ENCODE peak calls at places on chromosome 18, in nine cellular contexts. J is adrenal gland; F is fibroblast of the conjunctiva; Y is heart right ventricle; D is skeletal muscle cell; X is central memory CD4-positive, alpha-beta T cell; U is AG04449; P is NCI-H1105 treated with DMSO at 0.1 percent for 48 hours; A is adipocyte. N is an unnamed sample.

GRCh38 chr18:12518832-12519534 is 111.3 kb downstream of the PRELID3A start:
- DNase-seq in A (no peak), Y (no peak), P (no peak), X (no peak), U (no peak), J (no peak), D (no peak), F (no peak), N (no peak)

GRCh38 chr18:36808681-36809080 is 20.1 kb downstream of the TPGS2 start:
- DNase-seq in F (no peak), A (peak), P (no peak), J (no peak), D (peak), X (no peak), U (peak), Y (no peak), N (no peak)

GRCh38 chr18:55790296-55790695 is 202.3 kb upstream of the TCF4 start:
- DNase-seq in A (peak), J (no peak), X (no peak), Y (no peak), F (no peak), P (no peak), U (peak), D (peak), N (no peak)

GRCh38 chr18:57925706-57926105 is 118.3 kb upstream of the NEDD4L start:
- DNase-seq in X (no peak), F (no peak), U (peak), A (peak), P (no peak), Y (no peak), J (no peak), D (no peak), N (no peak)

GRCh38 chr18:31247574-31248199 is 70.3 kb upstream of the DSG1 start:
- DNase-seq in A (no peak), U (no peak), P (no peak), D (no peak), F (no peak), J (no peak), X (no peak), Y (no peak), N (no peak)

GRCh38 chr18:49007663-49008062 is 56.9 kb upstream of the SMAD7 start:
- DNase-seq in X (no peak), D (no peak), P (no peak), A (no peak), U (no peak), F (no peak), Y (no peak), J (no peak), N (no peak)

GRCh38 chr18:3451989-3452749 is 2.2 kb downstream of the TGIF1 start:
- DNase-seq in J (peak), A (peak), P (no peak), F (no peak), Y (peak), D (no peak), U (no peak), X (peak), N (no peak)

GRCh38 chr18:74898965-74899364 is 301.3 kb downstream of the ZNF407 start:
- DNase-seq in J (no peak), X (no peak), F (no peak), U (no peak), A (no peak), Y (no peak), P (no peak), D (peak), N (peak)

GRCh38 chr18:76482971-76483691 is 11.9 kb downstream of the ZNF516 start:
- DNase-seq in P (no peak), X (no peak), Y (no peak), J (no peak), U (no peak), F (no peak), A (no peak), D (no peak), N (no peak)

GRCh38 chr18:2606335-2606734 is 35.0 kb downstream of the NDC80 start:
- DNase-seq in A (peak), F (no peak), J (no peak), X (peak), D (no peak), U (no peak), P (no peak), Y (no peak), N (no peak)

GRCh38 chr18:26685438-26686173 is 137.3 kb upstream of the KCTD1 start:
- DNase-seq in D (no peak), P (no peak), F (no peak), Y (no peak), A (no peak), J (no peak), U (no peak), X (no peak), N (no peak)

GRCh38 chr18:56139792-56140254 is 498.6 kb downstream of the TXNL1 start:
- DNase-seq in X (no peak), P (no peak), Y (no peak), F (no peak), U (peak), J (peak), D (peak), A (peak), N (no peak)

GRCh38 chr18:78911751-78912283 is 67.8 kb upstream of the SALL3 start:
- DNase-seq in Y (no peak), D (no peak), J (peak), X (no peak), A (no peak), F (no peak), P (no peak), U (no peak), N (no peak)

GRCh38 chr18:74268933-74269620 is 22.7 kb downstream of the CYB5A start:
- DNase-seq in D (no peak), Y (no peak), P (no peak), X (no peak), J (no peak), A (no peak), F (no peak), U (no peak), N (no peak)

GRCh38 chr18:39571511-39571910 is 2005.9 kb upstream of the CELF4 start:
- DNase-seq in U (no peak), P (peak), D (no peak), J (peak), F (no peak), A (peak), Y (no peak), X (no peak), N (no peak)

GRCh38 chr18:6734746-6735430 is 5.4 kb downstream of the ARHGAP28 start:
- DNase-seq in U (no peak), A (no peak), J (no peak), X (no peak), D (no peak), P (no peak), F (no peak), Y (no peak), N (peak)

GRCh38 chr18:13372405-13372995 is 153.9 kb downstream of the LDLRAD4 start:
- DNase-seq in Y (no peak), J (no peak), D (no peak), X (no peak), F (no peak), P (no peak), A (peak), U (no peak), N (no peak)

GRCh38 chr18:49569701-49570100 is 7.8 kb downstream of the LIPG start:
- DNase-seq in U (no peak), J (no peak), A (no peak), D (no peak), F (no peak), X (no peak), Y (no peak), P (no peak), N (no peak)

GRCh38 chr18:532023-532422 is 31.5 kb upstream of the COLEC12 start:
- DNase-seq in U (no peak), X (no peak), A (no peak), J (no peak), D (no peak), P (no peak), Y (no peak), F (no peak), N (no peak)

GRCh38 chr18:45562567-45563479 is 52.5 kb upstream of the SLC14A2 start:
- DNase-seq in J (peak), A (no peak), P (no peak), D (no peak), U (no peak), X (no peak), F (no peak), Y (peak), N (no peak)

GRCh38 chr18:63881851-63882250 is 5.7 kb upstream of the SERPINB2 start:
- DNase-seq in F (no peak), A (peak), U (peak), Y (no peak), P (no peak), D (no peak), J (no peak), X (no peak), N (no peak)

GRCh38 chr18:66873899-66874298 is 270.0 kb upstream of the CDH19 start:
- DNase-seq in Y (no peak), A (no peak), J (no peak), F (no peak), D (no peak), P (no peak), U (no peak), X (no peak), N (no peak)

GRCh38 chr18:424071-424868 is 76.2 kb downstream of the COLEC12 start:
- DNase-seq in A (peak), U (peak), D (peak), F (no peak), J (no peak), X (no peak), Y (no peak), P (no peak), N (peak)

GRCh38 chr18:76495435-76496199 is 575 bp upstream of the ZNF516 start:
- DNase-seq in U (no peak), J (peak), A (peak), F (no peak), D (no peak), Y (peak), P (no peak), X (peak), N (no peak)

GRCh38 chr18:51278045-51278649 is 80.7 kb upstream of the MEX3C start:
- DNase-seq in X (no peak), P (peak), Y (no peak), A (no peak), F (no peak), D (no peak), U (no peak), J (peak), N (no peak)

GRCh38 chr18:48756511-48757226 is 194.1 kb downstream of the SMAD7 start:
- DNase-seq in U (no peak), F (no peak), J (no peak), X (no peak), P (no peak), A (no peak), D (no peak), Y (no peak), N (no peak)

GRCh38 chr18:13568443-13569392 is 157.6 kb downstream of the FAM210A start:
- DNase-seq in A (no peak), P (no peak), F (no peak), J (no peak), U (no peak), D (no peak), X (no peak), Y (no peak), N (no peak)

GRCh38 chr18:21598726-21599584 is 1.5 kb downstream of the ESCO1 start:
- DNase-seq in D (no peak), F (no peak), U (no peak), P (no peak), J (no peak), Y (no peak), A (no peak), X (no peak), N (no peak)

GRCh38 chr18:79570266-79571201 is 109.1 kb upstream of the CTDP1 start:
- DNase-seq in X (no peak), D (peak), P (no peak), F (no peak), J (no peak), A (peak), Y (no peak), U (peak), N (no peak)

GRCh38 chr18:56799756-56800155 is 148.6 kb downstream of the WDR7 start:
- DNase-seq in D (no peak), A (no peak), X (no peak), Y (no peak), U (no peak), P (no peak), J (no peak), F (no peak), N (no peak)

GRCh38 chr18:14928396-14928795 is 180.4 kb downstream of the ANKRD30B start:
- DNase-seq in F (no peak), Y (no peak), U (no peak), P (no peak), A (no peak), X (no peak), D (no peak), J (no peak), N (no peak)

GRCh38 chr18:55763298-55763697 is 175.3 kb upstream of the TCF4 start:
- DNase-seq in U (peak), D (peak), P (no peak), Y (no peak), X (no peak), F (no peak), A (peak), J (no peak), N (no peak)

GRCh38 chr18:64409511-64409910 is 260.6 kb upstream of the LINC00305 start:
- DNase-seq in P (peak), Y (no peak), D (no peak), J (no peak), A (peak), F (no peak), U (no peak), X (no peak), N (no peak)

GRCh38 chr18:43582120-43582519 is 304.8 kb upstream of the SYT4 start:
- DNase-seq in F (no peak), D (no peak), U (no peak), X (no peak), Y (peak), P (peak), J (no peak), A (no peak), N (no peak)

GRCh38 chr18:33581816-33582215 is 3.8 kb downstream of the ASXL3 start:
- DNase-seq in A (no peak), F (no peak), D (no peak), Y (peak), P (no peak), U (no peak), X (no peak), J (no peak), N (no peak)

GRCh38 chr18:68417166-68417776 is 297.6 kb downstream of the TMX3 start:
- DNase-seq in D (no peak), J (no peak), A (peak), U (no peak), P (peak), Y (no peak), F (no peak), X (no peak), N (no peak)

GRCh38 chr18:79586436-79587297 is 92.9 kb upstream of the CTDP1 start:
- DNase-seq in X (no peak), Y (no peak), P (no peak), D (no peak), A (no peak), U (no peak), F (no peak), J (no peak), N (no peak)

N was measured in brain pericyte.